ENCODE peak calls at places on chromosome 15, in ten cellular contexts. A is Panc1, H is AG04449, D is H1, Y is AG10803, S is GM13976, I is bronchial epithelial cell, J is HFFc6, E is left ventricle myocardium inferior, O is RWPE1. R is an unnamed sample.

GRCh38 chr15:71302861-71303410 is 187.7 kb downstream of the THSD4 start:
- DNase-seq in A (no peak), H (no peak), D (no peak), Y (no peak), S (no peak), I (no peak), J (no peak), E (no peak), O (no peak), R (no peak)

GRCh38 chr15:48090666-48091065 is 30.1 kb upstream of the SLC24A5 start:
- DNase-seq in A (no peak), H (no peak), D (no peak), Y (no peak), S (no peak), I (no peak), J (no peak), E (no peak), O (no peak), R (no peak)

GRCh38 chr15:71508081-71508682 is 302.2 kb upstream of the NR2E3 start:
- DNase-seq in A (no peak), H (no peak), D (no peak), Y (no peak), S (peak; percentile 60), I (peak; percentile 83), J (no peak), E (no peak), O (peak; percentile 41), R (peak; percentile 86)

GRCh38 chr15:69090197-69090948 is 70.1 kb upstream of the GLCE start:
- DNase-seq in A (no peak), H (no peak), D (no peak), Y (peak; percentile 44), S (no peak), I (no peak), J (peak; percentile 10), E (no peak), O (peak; percentile 39), R (peak; percentile 73)

GRCh38 chr15:48544816-48545215 is 100.7 kb downstream of the FBN1 start:
- DNase-seq in A (no peak), H (no peak), D (no peak), Y (peak; percentile 49), S (no peak), I (no peak), J (peak; percentile 46), E (no peak), O (no peak), R (no peak)

GRCh38 chr15:48631191-48631770 is 14.2 kb downstream of the FBN1 start:
- DNase-seq in A (no peak), H (no peak), D (no peak), Y (no peak), S (no peak), I (no peak), J (no peak), E (peak; percentile 22), O (no peak), R (no peak)

GRCh38 chr15:27627623-27628022 is 471.5 kb downstream of the OCA2 start:
- DNase-seq in A (no peak), H (no peak), D (no peak), Y (no peak), S (no peak), I (no peak), J (no peak), E (no peak), O (no peak), R (no peak)

GRCh38 chr15:48624700-48625099 is 20.8 kb downstream of the FBN1 start:
- DNase-seq in A (no peak), H (no peak), D (no peak), Y (no peak), S (no peak), I (no peak), J (no peak), E (no peak), O (no peak), R (no peak)

GRCh38 chr15:92650256-92650655 is 5.3 kb downstream of the FAM174B start:
- DNase-seq in A (no peak), H (no peak), D (peak; percentile 22), Y (no peak), S (no peak), I (no peak), J (no peak), E (no peak), O (no peak), R (no peak)

GRCh38 chr15:79184465-79184892 is 93.9 kb upstream of the RASGRF1 start:
- DNase-seq in A (peak; percentile 42), H (no peak), D (peak; percentile 87), Y (peak; percentile 55), S (peak; percentile 79), I (peak; percentile 37), J (peak; percentile 40), E (peak; percentile 64), O (peak; percentile 76), R (peak; percentile 64)

GRCh38 chr15:71080705-71081104 is 34.6 kb upstream of the THSD4 start:
- DNase-seq in A (no peak), H (peak; percentile 92), D (no peak), Y (peak; percentile 95), S (no peak), I (peak; percentile 95), J (peak; percentile 80), E (no peak), O (peak; percentile 58), R (peak; percentile 83)

GRCh38 chr15:68994981-68995753 is 19.3 kb upstream of the NOX5 start:
- DNase-seq in A (no peak), H (no peak), D (no peak), Y (no peak), S (no peak), I (no peak), J (no peak), E (no peak), O (no peak), R (no peak)

GRCh38 chr15:25810631-25811077 is 52.5 kb downstream of the ATP10A start:
- DNase-seq in A (no peak), H (no peak), D (no peak), Y (no peak), S (no peak), I (no peak), J (no peak), E (no peak), O (no peak), R (no peak)

DNA sequence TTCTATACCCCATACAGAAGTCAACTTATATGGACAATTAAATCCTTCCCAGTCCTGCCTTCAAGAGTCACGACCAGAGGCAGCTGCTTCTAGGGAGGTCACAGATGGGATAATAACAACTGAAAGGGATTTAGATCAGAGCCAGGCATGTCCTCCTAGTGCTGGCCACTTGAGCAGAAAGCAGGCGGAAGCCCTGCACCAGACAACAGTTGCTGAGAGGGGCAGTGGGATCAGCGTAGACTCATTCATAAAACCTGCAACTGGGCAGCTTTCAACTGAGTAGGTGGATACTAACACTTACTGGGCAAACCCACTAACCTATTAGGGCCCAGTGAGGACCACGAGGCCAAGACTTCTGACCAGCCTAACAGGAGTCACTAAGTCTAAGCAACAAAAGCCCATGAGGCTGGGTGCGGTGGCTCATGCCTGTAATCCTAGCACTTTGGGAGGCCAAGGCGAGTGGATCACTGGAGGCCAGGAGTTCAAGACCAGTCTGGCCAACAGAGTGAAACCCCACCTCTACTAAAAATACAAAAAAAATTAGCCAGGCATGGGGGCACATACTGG is 67.0 kb downstream of the DAPK2 start:
- DNase-seq in A (no peak), H (no peak), D (no peak), Y (no peak), S (no peak), I (no peak), J (no peak), E (no peak), O (no peak), R (no peak)
- TF ChIP-seq CTCF in A (no peak), H (no peak), D (no peak), Y (no peak), S (no peak), I (no peak), J (no peak), E (no peak), O (no peak), R (no peak)

DNA sequence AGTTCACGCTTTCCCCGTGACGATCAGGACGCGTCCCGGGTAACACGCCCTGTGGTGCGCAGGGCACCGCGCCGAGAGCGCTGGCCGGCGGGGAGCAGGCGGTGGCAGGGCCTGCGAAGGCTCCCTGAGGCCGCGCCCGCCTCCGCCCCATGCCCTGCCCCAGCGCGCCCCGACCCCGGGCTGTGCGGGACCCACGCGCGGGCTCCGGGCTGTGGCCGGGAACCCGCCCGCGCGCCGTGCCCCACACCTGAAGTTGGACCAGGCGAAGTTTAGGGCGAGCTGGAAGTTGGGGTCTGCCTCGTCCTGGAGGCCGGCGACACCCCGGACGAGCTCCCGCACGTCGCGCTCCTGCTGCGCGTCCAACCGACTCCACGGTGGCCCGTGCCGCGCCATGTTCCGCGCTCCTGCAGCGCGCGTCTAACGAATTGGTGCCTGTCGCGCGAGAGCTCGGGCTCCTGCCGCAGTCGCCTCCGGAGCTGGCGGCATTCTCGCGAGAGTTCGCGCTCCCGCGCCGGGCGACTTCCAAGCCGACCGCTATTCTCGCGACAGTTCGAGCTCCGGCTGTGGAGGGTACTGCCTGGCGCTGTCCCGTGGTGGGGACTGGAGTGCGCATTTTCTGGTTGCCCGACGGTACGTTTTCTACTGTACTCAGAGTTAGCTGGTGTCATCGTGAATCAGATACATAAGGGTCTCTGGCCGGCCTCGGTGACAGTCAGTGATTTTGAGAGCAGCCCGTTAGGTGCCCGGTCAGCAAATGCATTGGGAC is at the start of gene TUBGCP5:
- DNase-seq in A (peak; percentile 75), H (peak; percentile 74), D (peak; percentile 98), Y (peak; percentile 98), S (peak; percentile 97), I (peak; percentile 92), J (peak; percentile 98), E (peak; percentile 98), O (peak; percentile 97), R (peak; percentile 97)
- TF ChIP-seq CTCF in A (peak; percentile 21), H (peak; percentile 41), D (peak; percentile 1), Y (peak; percentile 41), S (no peak), I (peak; percentile 39), J (peak; percentile 49), E (peak; percentile 69), O (no peak), R (peak; percentile 52)

DNA sequence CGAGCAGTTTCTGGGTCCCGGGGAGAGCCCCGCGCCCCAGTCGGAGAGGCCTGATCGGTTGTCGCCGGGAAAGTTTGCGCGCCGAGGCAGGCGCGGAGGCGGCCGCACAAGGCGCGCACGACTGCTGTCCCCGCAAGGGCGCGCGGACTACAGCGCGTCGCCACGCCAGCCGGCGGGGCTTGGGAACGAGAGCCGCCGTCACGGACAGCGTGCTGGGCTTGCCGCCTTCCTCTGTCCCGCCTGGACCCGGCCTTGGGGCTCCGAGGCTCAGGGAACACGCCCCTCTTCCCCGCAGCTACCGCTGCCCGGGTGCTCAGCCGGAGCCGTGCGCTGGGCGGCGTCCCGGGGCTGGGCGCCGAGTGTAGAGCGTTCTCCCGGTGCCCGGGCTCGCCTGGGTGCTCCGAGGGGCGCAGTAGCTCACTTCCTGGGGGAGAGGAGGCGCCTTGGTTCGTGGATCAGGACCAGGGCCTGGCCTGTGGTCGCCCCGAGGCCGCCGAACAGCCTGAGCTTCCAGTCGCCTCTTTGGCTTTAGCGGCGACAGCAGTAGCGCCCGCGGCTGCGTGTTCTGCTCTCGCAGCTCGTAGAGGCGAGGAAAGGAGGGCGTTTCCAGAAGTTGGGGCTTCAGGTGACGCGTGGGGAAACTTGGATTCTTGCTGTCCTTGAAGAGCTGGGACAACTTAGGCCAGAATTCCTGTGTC is 226.6 kb upstream of the C2CD4B start:
- DNase-seq in A (no peak), H (no peak), D (peak; percentile 73), Y (peak; percentile 63), S (peak; percentile 64), I (no peak), J (peak; percentile 12), E (peak; percentile 63), O (peak; percentile 38), R (peak; percentile 56)
- TF ChIP-seq CTCF in A (peak; percentile 59), H (peak; percentile 75), D (no peak), Y (peak; percentile 50), S (no peak), I (peak; percentile 33), J (peak; percentile 48), E (peak; percentile 65), O (peak; percentile 64), R (no peak)

GRCh38 chr15:67520976-67521769 is at the start of gene C15orf61:
- DNase-seq in A (no peak), H (no peak), D (peak; percentile 81), Y (peak; percentile 80), S (peak; percentile 95), I (peak; percentile 77), J (peak; percentile 65), E (peak; percentile 84), O (peak; percentile 95), R (peak; percentile 89)
- TF ChIP-seq CTCF in A (peak; percentile 33), H (no peak), D (no peak), Y (no peak), S (peak; percentile 8), I (peak; percentile 2), J (no peak), E (no peak), O (peak; percentile 13), R (no peak)